ENCODE peak calls at places on chromosome 18, in six cellular contexts. O is H9, H is K562, S is hepatocyte, J is PC-9, K is A549. F is an unnamed sample.
A peak's percentile ranks its signal among the peaks of the same experiment; 100 is the strongest.

GRCh38 chr18:12401881-12402280 is 5.8 kb upstream of the PRELID3A start:
- DNase-seq in O (no peak), H (no peak), S (no peak), J (no peak), K (no peak), F (no peak)

GRCh38 chr18:48723837-48724236 is 185.0 kb downstream of the CTIF start:
- DNase-seq in O (no peak), H (no peak), S (no peak), J (no peak), K (no peak), F (no peak)

GRCh38 chr18:78937166-78937565 is 42.5 kb upstream of the SALL3 start:
- DNase-seq in O (no peak), H (no peak), S (no peak), J (no peak), K (no peak), F (no peak)

GRCh38 chr18:63224574-63224973 is 95.0 kb downstream of the BCL2 start:
- DNase-seq in O (no peak), H (no peak), S (no peak), J (no peak), K (no peak), F (no peak)

GRCh38 chr18:25189391-25190185 is 162.4 kb downstream of the ZNF521 start:
- DNase-seq in O (no peak), H (no peak), S (no peak), J (no peak), K (no peak), F (no peak)

GRCh38 chr18:74806073-74806472 is 208.4 kb downstream of the ZNF407 start:
- DNase-seq in O (no peak), H (peak; percentile 29), S (peak; percentile 65), J (no peak), K (no peak), F (no peak)

GRCh38 chr18:43949291-43949690 is 672.0 kb upstream of the SYT4 start:
- DNase-seq in O (no peak), H (no peak), S (no peak), J (no peak), K (no peak), F (no peak)

GRCh38 chr18:22988208-22988607 is 55.1 kb downstream of the RBBP8 start:
- DNase-seq in O (no peak), H (no peak), S (no peak), J (no peak), K (no peak), F (no peak)

GRCh38 chr18:30094556-30094955 is 948.0 kb downstream of the DSC3 start:
- DNase-seq in O (no peak), H (no peak), S (no peak), J (no peak), K (no peak), F (peak; percentile 49)

GRCh38 chr18:26547302-26548143 is 830 bp downstream of the KCTD1 start:
- DNase-seq in O (peak; percentile 86), H (no peak), S (peak; percentile 92), J (no peak), K (peak; percentile 44), F (peak; percentile 89)

GRCh38 chr18:6484659-6485058 is 69.9 kb upstream of the L3MBTL4 start:
- DNase-seq in O (no peak), H (no peak), S (no peak), J (no peak), K (no peak), F (no peak)

GRCh38 chr18:51234117-51235010 is 36.9 kb upstream of the MEX3C start:
- DNase-seq in O (no peak), H (peak; percentile 3), S (no peak), J (peak; percentile 39), K (no peak), F (no peak)

GRCh38 chr18:78713064-78713463 is 266.6 kb upstream of the SALL3 start:
- DNase-seq in O (peak; percentile 67), H (peak; percentile 18), S (peak; percentile 38), J (no peak), K (no peak), F (no peak)

GRCh38 chr18:36229188-36229587 is 41.9 kb downstream of the MOCOS start:
- DNase-seq in O (no peak), H (no peak), S (no peak), J (no peak), K (no peak), F (no peak)

GRCh38 chr18:12278765-12279682 is 24.9 kb downstream of the CIDEA start:
- DNase-seq in O (peak; percentile 90), H (no peak), S (peak; percentile 83), J (no peak), K (no peak), F (peak; percentile 96)

GRCh38 chr18:74175658-74176057 is 27.3 kb downstream of the TIMM21 start:
- DNase-seq in O (no peak), H (no peak), S (no peak), J (no peak), K (no peak), F (no peak)

GRCh38 chr18:46344416-46345180 is 240.4 kb downstream of the HAUS1 start:
- DNase-seq in O (no peak), H (no peak), S (no peak), J (no peak), K (no peak), F (no peak)

GRCh38 chr18:73924836-73925235 is 222.8 kb downstream of the FBXO15 start:
- DNase-seq in O (no peak), H (no peak), S (no peak), J (no peak), K (no peak), F (peak; percentile 30)

GRCh38 chr18:67652296-67652695 is 135.8 kb upstream of the DSEL start:
- DNase-seq in O (no peak), H (no peak), S (no peak), J (no peak), K (no peak), F (no peak)

GRCh38 chr18:5295231-5295920 is at the start of gene ZBTB14:
- DNase-seq in O (peak; percentile 43), H (peak; percentile 82), S (peak; percentile 90), J (no peak), K (peak; percentile 18), F (peak; percentile 19)

GRCh38 chr18:36314098-36314497 is 16.6 kb downstream of the FHOD3 start:
- DNase-seq in O (peak; percentile 5), H (no peak), S (no peak), J (peak; percentile 34), K (no peak), F (peak; percentile 55)

GRCh38 chr18:73245345-73245744 is 377.6 kb upstream of the NETO1 start:
- DNase-seq in O (peak; percentile 51), H (no peak), S (no peak), J (no peak), K (no peak), F (no peak)

GRCh38 chr18:41134426-41134825 is 820.6 kb upstream of the PIK3C3 start:
- DNase-seq in O (no peak), H (no peak), S (no peak), J (no peak), K (no peak), F (peak; percentile 68)

GRCh38 chr18:74708169-74708568 is 110.5 kb downstream of the ZNF407 start:
- DNase-seq in O (no peak), H (no peak), S (no peak), J (no peak), K (no peak), F (no peak)

GRCh38 chr18:31694297-31694696 is 9.9 kb upstream of the B4GALT6 start:
- DNase-seq in O (no peak), H (no peak), S (no peak), J (no peak), K (no peak), F (no peak)

GRCh38 chr18:56083889-56084288 is 495.9 kb upstream of the TCF4 start:
- DNase-seq in O (peak; percentile 40), H (no peak), S (no peak), J (no peak), K (no peak), F (no peak)

GRCh38 chr18:79883461-79884295 is 67.8 kb downstream of the SLC66A2 start:
- DNase-seq in O (peak; percentile 20), H (no peak), S (no peak), J (no peak), K (no peak), F (no peak)

GRCh38 chr18:13289501-13290205 is 71.1 kb downstream of the LDLRAD4 start:
- DNase-seq in O (no peak), H (no peak), S (no peak), J (no peak), K (no peak), F (peak; percentile 23)

GRCh38 chr18:68843467-68844089 is 45.7 kb downstream of the CCDC102B start:
- DNase-seq in O (no peak), H (no peak), S (no peak), J (no peak), K (no peak), F (no peak)
- TF ChIP-seq CTCF in O (no peak), H (no peak), S (peak; percentile 36), J (peak; percentile 28), K (no peak), F (no peak)

GRCh38 chr18:50072146-50072545 is 122.8 kb downstream of the MYO5B start:
- DNase-seq in O (no peak), H (no peak), S (no peak), J (no peak), K (no peak), F (no peak)
- H3K4me2 ChIP-seq in O (no peak overlapping the region), H (no peak overlapping the region), S (no peak overlapping the region), J (no peak overlapping the region), K (no peak overlapping the region), F (no peak overlapping the region)

GRCh38 chr18:39862341-39862740 is 2092.7 kb upstream of the PIK3C3 start:
- DNase-seq in O (no peak), H (no peak), S (no peak), J (no peak), K (no peak), F (no peak)

GRCh38 chr18:39863916-39864315 is 2091.1 kb upstream of the PIK3C3 start:
- DNase-seq in O (no peak), H (no peak), S (no peak), J (no peak), K (no peak), F (no peak)
- TF ChIP-seq CTCF in O (no peak), H (no peak), S (no peak), J (no peak), K (no peak), F (no peak)

GRCh38 chr18:45081579-45082181 is 401.0 kb downstream of the SETBP1 start:
- DNase-seq in O (no peak), H (no peak), S (no peak), J (no peak), K (no peak), F (no peak)
- H3K4me2 ChIP-seq in O (no peak overlapping the region), H (no peak overlapping the region), S (no peak overlapping the region), J (no peak overlapping the region), K (no peak overlapping the region), F (no peak overlapping the region)

GRCh38 chr18:59996370-59996966 is 96.7 kb downstream of the PMAIP1 start:
- DNase-seq in O (no peak), H (peak; percentile 37), S (peak; percentile 75), J (no peak), K (peak; percentile 33), F (peak; percentile 20)
- TF ChIP-seq CTCF in O (peak; percentile 87), H (peak; percentile 58), S (peak; percentile 83), J (peak; percentile 88), K (peak; percentile 73), F (peak; percentile 91)

DNA sequence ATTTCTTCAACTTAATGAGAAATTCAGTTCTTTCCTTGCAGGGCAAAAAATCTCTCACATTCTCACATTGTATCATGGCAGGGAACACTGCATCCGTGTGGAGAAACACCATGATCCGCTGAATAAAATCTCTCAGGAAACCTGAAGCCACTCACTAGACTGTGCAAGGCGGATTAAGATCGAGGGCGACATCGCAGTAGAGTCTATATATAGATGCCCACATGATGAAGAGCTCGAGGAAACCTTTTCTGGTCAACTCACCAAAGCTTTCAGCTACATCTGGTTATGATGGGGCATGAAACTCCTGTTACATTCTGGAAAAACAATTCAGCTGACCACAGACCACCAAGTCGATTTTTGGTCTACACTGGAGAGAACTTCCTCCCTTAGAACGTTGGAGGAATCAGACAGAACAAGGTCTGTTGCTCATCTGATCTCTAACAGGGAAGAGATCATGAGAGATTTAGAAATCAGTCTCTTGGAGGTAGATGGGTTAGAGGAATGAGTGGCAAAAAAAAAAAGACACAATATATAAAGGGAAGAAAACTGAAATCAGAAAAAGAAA is 163.0 kb upstream of the ZNF516 start:
- DNase-seq in O (no peak), H (no peak), S (no peak), J (no peak), K (no peak), F (no peak)
- H3K4me2 ChIP-seq in O (no peak overlapping the region), H (no peak overlapping the region), S (peak overlapping the region; percentile 45), J (no peak overlapping the region), K (no peak overlapping the region), F (no peak overlapping the region)